ENCODE peak calls at places on chromosomes 3 and 15, in seven cellular contexts. I, Y, D, R, K, X and T are unnamed samples.
A peak's percentile ranks its signal among the peaks of the same experiment; 100 is the strongest.

GRCh38 chr3:128745742-128746141 is 19.8 kb downstream of the RAB7A start:
- DNase-seq in I (peak; percentile 20), X (no peak), D (no peak), Y (no peak), R (no peak), K (no peak), T (no peak)

GRCh38 chr3:188740030-188740429 is 431.7 kb upstream of the TPRG1 start:
- DNase-seq in K (no peak), X (no peak), I (no peak), R (no peak), Y (no peak), D (no peak), T (no peak)

GRCh38 chr15:53978248-53978906 is at the start of gene UNC13C:
- DNase-seq in R (no peak), D (peak; percentile 30), I (peak; percentile 1), Y (no peak), X (peak; percentile 73), K (no peak), T (no peak)

GRCh38 chr15:66567897-66568296 is 2.1 kb upstream of the LCTL start:
- DNase-seq in D (no peak), R (no peak), X (no peak), I (no peak), Y (no peak), K (no peak), T (no peak)

GRCh38 chr3:131083190-131083863 is 56.6 kb downstream of the NEK11 start:
- DNase-seq in X (no peak), D (peak; percentile 77), K (no peak), Y (no peak), I (no peak), R (no peak), T (no peak)

GRCh38 chr3:132784502-132785025 is 62.4 kb upstream of the NPHP3 start:
- DNase-seq in K (no peak), D (no peak), I (no peak), R (no peak), X (no peak), Y (no peak), T (no peak)

GRCh38 chr3:114928989-114929620 is 218.0 kb downstream of the ZBTB20 start:
- DNase-seq in R (no peak), X (no peak), K (no peak), D (no peak), Y (no peak), I (no peak), T (no peak)

GRCh38 chr3:18135083-18135814 is 289.9 kb downstream of the SATB1 start:
- DNase-seq in Y (no peak), D (no peak), R (no peak), K (no peak), I (no peak), X (no peak), T (no peak)

GRCh38 chr3:179067291-179067690 is 4.3 kb downstream of the ZMAT3 start:
- DNase-seq in X (no peak), I (peak; percentile 15), R (no peak), Y (no peak), K (no peak), D (peak; percentile 14), T (no peak)

GRCh38 chr3:195191580-195191979 is 79.4 kb downstream of the XXYLT1 start:
- DNase-seq in X (no peak), I (no peak), D (no peak), K (no peak), Y (no peak), R (no peak), T (no peak)

GRCh38 chr3:54225841-54226528 is 103.6 kb downstream of the CACNA2D3 start:
- DNase-seq in I (no peak), D (no peak), K (no peak), X (no peak), R (no peak), Y (no peak), T (no peak)

GRCh38 chr3:132268956-132269355 is 48.3 kb upstream of the ACP3 start:
- DNase-seq in K (peak; percentile 18), D (no peak), X (peak; percentile 54), I (no peak), Y (no peak), R (peak; percentile 56), T (no peak)

GRCh38 chr3:185337231-185337816 is 25.6 kb upstream of the MAP3K13 start:
- DNase-seq in X (no peak), D (no peak), I (peak; percentile 64), R (no peak), Y (no peak), K (no peak), T (no peak)

GRCh38 chr3:8757551-8758518 is 11.6 kb downstream of the OXTR start:
- DNase-seq in Y (no peak), K (no peak), I (no peak), D (no peak), X (no peak), R (no peak), T (no peak)

DNA sequence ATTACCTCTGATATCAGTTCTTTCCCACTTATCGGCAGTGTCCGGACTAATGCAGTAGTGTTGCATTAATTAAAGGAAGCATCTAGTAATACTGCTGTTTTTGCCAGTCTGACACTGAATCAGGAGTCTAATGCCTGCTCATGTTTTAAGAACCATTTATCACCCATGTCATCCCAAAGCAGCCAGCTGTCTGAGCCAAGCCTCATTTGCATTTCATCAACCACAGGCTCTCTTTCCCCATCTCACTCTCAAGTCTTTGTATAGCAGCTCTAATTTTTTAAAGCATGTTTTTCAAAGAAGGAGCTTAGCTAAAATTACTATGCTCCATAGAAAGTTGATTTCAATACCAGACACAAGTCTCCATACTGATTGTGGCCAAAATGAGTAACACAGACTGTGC is 740.7 kb downstream of the ROBO2 start:
- DNase-seq in K (no peak), I (no peak), X (no peak), R (no peak), D (no peak), Y (no peak), T (no peak)
- TF ChIP-seq SIN3A in K (no peak), I (no peak), X (no peak), R (no peak), D (no peak), Y (no peak), T (no peak)

GRCh38 chr3:152056481-152056880 is 183.0 kb downstream of the SUCNR1 start:
- DNase-seq in R (no peak), X (no peak), D (no peak), I (no peak), Y (no peak), K (no peak), T (no peak)

GRCh38 chr3:152056987-152057386 is 183.5 kb downstream of the SUCNR1 start:
- DNase-seq in K (no peak), Y (no peak), I (no peak), D (no peak), X (no peak), R (no peak), T (no peak)

GRCh38 chr3:152060701-152061100 is 187.3 kb downstream of the SUCNR1 start:
- DNase-seq in D (no peak), K (no peak), R (no peak), Y (no peak), I (no peak), X (no peak), T (no peak)

GRCh38 chr3:152061296-152061695 is 187.9 kb downstream of the SUCNR1 start:
- DNase-seq in Y (no peak), X (no peak), I (no peak), K (no peak), R (no peak), D (no peak), T (no peak)

DNA sequence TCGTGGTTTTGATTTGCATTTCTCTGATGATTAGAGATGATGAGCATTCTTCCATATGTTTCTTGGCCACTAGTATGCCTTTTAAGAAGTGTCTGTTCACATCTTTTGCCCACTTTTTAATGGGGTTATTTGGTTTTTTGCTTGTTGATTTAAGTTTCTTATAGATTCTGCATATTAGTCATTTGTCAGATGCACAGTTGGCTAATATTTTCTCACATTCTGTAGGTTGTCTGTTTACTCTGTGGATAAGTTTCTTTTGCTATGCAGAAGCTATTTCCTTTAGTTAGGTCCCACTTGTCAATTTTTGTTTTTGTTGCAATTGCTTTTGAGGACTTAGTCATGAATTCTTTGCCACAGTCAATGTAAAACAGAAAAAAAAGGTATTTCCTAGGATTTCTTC is 185.5 kb downstream of the SUCNR1 start:
- DNase-seq in X (no peak), D (no peak), Y (no peak), R (no peak), I (no peak), K (no peak), T (no peak)
- H3K4me3 ChIP-seq in X (no peak overlapping the region), D (no peak overlapping the region), Y (no peak overlapping the region), R (no peak overlapping the region), I (no peak overlapping the region), K (no peak overlapping the region), T (no peak overlapping the region)

GRCh38 chr15:98916826-98917225 is 90.8 kb downstream of the PGPEP1L start:
- DNase-seq in Y (no peak), R (no peak), K (no peak), I (no peak), X (no peak), D (no peak), T (no peak)

GRCh38 chr15:98923579-98923978 is 84.0 kb downstream of the PGPEP1L start:
- DNase-seq in I (no peak), Y (no peak), X (no peak), R (no peak), K (no peak), D (no peak), T (no peak)

GRCh38 chr15:98917417-98917816 is 90.2 kb downstream of the PGPEP1L start:
- DNase-seq in K (no peak), X (no peak), I (no peak), D (no peak), R (no peak), Y (no peak), T (no peak)

GRCh38 chr15:98923159-98923558 is 84.4 kb downstream of the PGPEP1L start:
- DNase-seq in K (no peak), D (no peak), R (no peak), X (no peak), Y (no peak), I (no peak), T (no peak)

GRCh38 chr15:98920091-98920880 is 87.3 kb downstream of the PGPEP1L start:
- DNase-seq in I (no peak), D (no peak), K (no peak), R (no peak), Y (no peak), X (no peak), T (no peak)
- TF ChIP-seq SIN3A in I (no peak), D (no peak), K (no peak), R (no peak), Y (no peak), X (no peak), T (no peak)

DNA sequence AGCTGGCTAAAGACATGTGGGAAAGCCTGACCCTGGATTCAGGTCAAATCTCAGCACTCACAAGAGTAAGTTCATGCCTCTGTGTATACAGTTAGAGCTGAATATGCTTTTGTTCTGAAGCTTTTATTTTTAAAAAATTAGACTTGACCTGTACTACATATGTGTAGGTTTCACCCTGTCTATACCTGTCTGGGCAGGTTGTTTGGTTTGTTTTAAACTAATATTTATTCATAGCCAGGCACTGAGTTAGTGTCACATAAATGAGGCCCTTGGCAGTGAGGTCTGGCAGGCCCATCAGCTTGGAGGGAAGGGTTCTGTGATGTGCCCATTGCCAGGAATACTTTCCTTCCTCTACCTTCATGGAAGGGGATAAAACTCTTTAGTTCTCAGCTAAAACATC is 1.9 kb downstream of the DNAJA4 start:
- DNase-seq in X (no peak), Y (no peak), K (no peak), I (no peak), D (no peak), R (no peak), T (no peak)
- H3K4me3 ChIP-seq in X (no peak overlapping the region), Y (no peak overlapping the region), K (no peak overlapping the region), I (no peak overlapping the region), D (no peak overlapping the region), R (no peak overlapping the region), T (no peak overlapping the region)